ENCODE peak calls at places on chromosomes 13 and 19, in ten cellular contexts. One of them, this sample, is unnamed.

GRCh38 chr19:1860821-1861598 is 2.4 kb downstream of the KLF16 start:
- DNase-seq in CD4-positive, alpha-beta memory T cell: peak
- DNase-seq in HS-5: no peak
- DNase-seq in GM12865: no peak
- DNase-seq in germinal center: no peak
- DNase-seq in NCI-H1092 treated with DMSO at 0.1 percent for 48 hours: no peak
- DNase-seq in activated CD8-positive, alpha-beta T cell treated with anti-CD3 and anti-CD28 coated beads, Interleukin-2, amount 10 ng/mL, durations not matched to agents 7 days and 5 days: no peak
- DNase-seq in midbrain: no peak
- DNase-seq in stimulated activated CD4-positive, alpha-beta T cell treated with anti-CD3 and anti-CD28 coated beads, Interleukin-2, amount 100 ng/mL, for 48 hours: no peak
- DNase-seq in left ventricle myocardium inferior: no peak
- DNase-seq in this sample: peak

GRCh38 chr13:92390217-92390616 is 836.4 kb upstream of the GPC6 start:
- DNase-seq in CD4-positive, alpha-beta memory T cell: no peak
- DNase-seq in HS-5: no peak
- DNase-seq in GM12865: no peak
- DNase-seq in germinal center: no peak
- DNase-seq in NCI-H1092 treated with DMSO at 0.1 percent for 48 hours: peak
- DNase-seq in activated CD8-positive, alpha-beta T cell treated with anti-CD3 and anti-CD28 coated beads, Interleukin-2, amount 10 ng/mL, durations not matched to agents 7 days and 5 days: no peak
- DNase-seq in midbrain: no peak
- DNase-seq in stimulated activated CD4-positive, alpha-beta T cell treated with anti-CD3 and anti-CD28 coated beads, Interleukin-2, amount 100 ng/mL, for 48 hours: no peak
- DNase-seq in left ventricle myocardium inferior: no peak
- DNase-seq in this sample: peak

GRCh38 chr13:32267836-32268439 is 47.2 kb downstream of the ZAR1L start:
- DNase-seq in CD4-positive, alpha-beta memory T cell: peak
- DNase-seq in HS-5: no peak
- DNase-seq in GM12865: peak
- DNase-seq in germinal center: peak
- DNase-seq in NCI-H1092 treated with DMSO at 0.1 percent for 48 hours: no peak
- DNase-seq in activated CD8-positive, alpha-beta T cell treated with anti-CD3 and anti-CD28 coated beads, Interleukin-2, amount 10 ng/mL, durations not matched to agents 7 days and 5 days: peak
- DNase-seq in midbrain: no peak
- DNase-seq in stimulated activated CD4-positive, alpha-beta T cell treated with anti-CD3 and anti-CD28 coated beads, Interleukin-2, amount 100 ng/mL, for 48 hours: peak
- DNase-seq in left ventricle myocardium inferior: no peak
- DNase-seq in this sample: peak

GRCh38 chr13:49690990-49691886 is at the start of gene EBPL:
- DNase-seq in CD4-positive, alpha-beta memory T cell: peak
- DNase-seq in HS-5: no peak
- DNase-seq in GM12865: peak
- DNase-seq in germinal center: peak
- DNase-seq in NCI-H1092 treated with DMSO at 0.1 percent for 48 hours: peak
- DNase-seq in activated CD8-positive, alpha-beta T cell treated with anti-CD3 and anti-CD28 coated beads, Interleukin-2, amount 10 ng/mL, durations not matched to agents 7 days and 5 days: peak
- DNase-seq in midbrain: peak
- DNase-seq in stimulated activated CD4-positive, alpha-beta T cell treated with anti-CD3 and anti-CD28 coated beads, Interleukin-2, amount 100 ng/mL, for 48 hours: peak
- DNase-seq in left ventricle myocardium inferior: peak
- DNase-seq in this sample: peak

GRCh38 chr19:12969292-12969988 is at the start of gene DAND5:
- DNase-seq in CD4-positive, alpha-beta memory T cell: no peak
- DNase-seq in HS-5: no peak
- DNase-seq in GM12865: no peak
- DNase-seq in germinal center: no peak
- DNase-seq in NCI-H1092 treated with DMSO at 0.1 percent for 48 hours: peak
- DNase-seq in activated CD8-positive, alpha-beta T cell treated with anti-CD3 and anti-CD28 coated beads, Interleukin-2, amount 10 ng/mL, durations not matched to agents 7 days and 5 days: no peak
- DNase-seq in midbrain: peak
- DNase-seq in stimulated activated CD4-positive, alpha-beta T cell treated with anti-CD3 and anti-CD28 coated beads, Interleukin-2, amount 100 ng/mL, for 48 hours: no peak
- DNase-seq in left ventricle myocardium inferior: peak
- DNase-seq in this sample: peak

GRCh38 chr19:14410054-14410774 is 8.9 kb downstream of the DDX39A start:
- DNase-seq in CD4-positive, alpha-beta memory T cell: peak
- DNase-seq in HS-5: no peak
- DNase-seq in GM12865: peak
- DNase-seq in germinal center: no peak
- DNase-seq in NCI-H1092 treated with DMSO at 0.1 percent for 48 hours: no peak
- DNase-seq in activated CD8-positive, alpha-beta T cell treated with anti-CD3 and anti-CD28 coated beads, Interleukin-2, amount 10 ng/mL, durations not matched to agents 7 days and 5 days: peak
- DNase-seq in midbrain: no peak
- DNase-seq in stimulated activated CD4-positive, alpha-beta T cell treated with anti-CD3 and anti-CD28 coated beads, Interleukin-2, amount 100 ng/mL, for 48 hours: no peak
- DNase-seq in left ventricle myocardium inferior: no peak
- DNase-seq in this sample: no peak

GRCh38 chr13:95588721-95589120 is 36.2 kb downstream of the CLDN10 start:
- DNase-seq in CD4-positive, alpha-beta memory T cell: no peak
- DNase-seq in HS-5: no peak
- DNase-seq in GM12865: no peak
- DNase-seq in germinal center: no peak
- DNase-seq in NCI-H1092 treated with DMSO at 0.1 percent for 48 hours: no peak
- DNase-seq in activated CD8-positive, alpha-beta T cell treated with anti-CD3 and anti-CD28 coated beads, Interleukin-2, amount 10 ng/mL, durations not matched to agents 7 days and 5 days: no peak
- DNase-seq in midbrain: no peak
- DNase-seq in stimulated activated CD4-positive, alpha-beta T cell treated with anti-CD3 and anti-CD28 coated beads, Interleukin-2, amount 100 ng/mL, for 48 hours: no peak
- DNase-seq in left ventricle myocardium inferior: no peak
- DNase-seq in this sample: no peak

GRCh38 chr13:78712866-78713265 is 53.9 kb upstream of the OBI1 start:
- DNase-seq in CD4-positive, alpha-beta memory T cell: no peak
- DNase-seq in HS-5: no peak
- DNase-seq in GM12865: no peak
- DNase-seq in germinal center: no peak
- DNase-seq in NCI-H1092 treated with DMSO at 0.1 percent for 48 hours: no peak
- DNase-seq in activated CD8-positive, alpha-beta T cell treated with anti-CD3 and anti-CD28 coated beads, Interleukin-2, amount 10 ng/mL, durations not matched to agents 7 days and 5 days: no peak
- DNase-seq in midbrain: no peak
- DNase-seq in stimulated activated CD4-positive, alpha-beta T cell treated with anti-CD3 and anti-CD28 coated beads, Interleukin-2, amount 100 ng/mL, for 48 hours: no peak
- DNase-seq in left ventricle myocardium inferior: no peak
- DNase-seq in this sample: no peak

GRCh38 chr19:4375620-4376228 is 24.6 kb downstream of the SH3GL1 start:
- DNase-seq in CD4-positive, alpha-beta memory T cell: no peak
- DNase-seq in HS-5: no peak
- DNase-seq in GM12865: peak
- DNase-seq in germinal center: peak
- DNase-seq in NCI-H1092 treated with DMSO at 0.1 percent for 48 hours: no peak
- DNase-seq in activated CD8-positive, alpha-beta T cell treated with anti-CD3 and anti-CD28 coated beads, Interleukin-2, amount 10 ng/mL, durations not matched to agents 7 days and 5 days: no peak
- DNase-seq in midbrain: peak
- DNase-seq in stimulated activated CD4-positive, alpha-beta T cell treated with anti-CD3 and anti-CD28 coated beads, Interleukin-2, amount 100 ng/mL, for 48 hours: no peak
- DNase-seq in left ventricle myocardium inferior: no peak
- DNase-seq in this sample: no peak

GRCh38 chr13:27396252-27396846 is 28.1 kb upstream of the GTF3A start:
- DNase-seq in CD4-positive, alpha-beta memory T cell: no peak
- DNase-seq in HS-5: no peak
- DNase-seq in GM12865: no peak
- DNase-seq in germinal center: no peak
- DNase-seq in NCI-H1092 treated with DMSO at 0.1 percent for 48 hours: no peak
- DNase-seq in activated CD8-positive, alpha-beta T cell treated with anti-CD3 and anti-CD28 coated beads, Interleukin-2, amount 10 ng/mL, durations not matched to agents 7 days and 5 days: no peak
- DNase-seq in midbrain: no peak
- DNase-seq in stimulated activated CD4-positive, alpha-beta T cell treated with anti-CD3 and anti-CD28 coated beads, Interleukin-2, amount 100 ng/mL, for 48 hours: no peak
- DNase-seq in left ventricle myocardium inferior: no peak
- DNase-seq in this sample: no peak

GRCh38 chr19:17610384-17610783 is 54.9 kb downstream of the COLGALT1 start:
- DNase-seq in CD4-positive, alpha-beta memory T cell: no peak
- DNase-seq in HS-5: no peak
- DNase-seq in GM12865: peak
- DNase-seq in germinal center: peak
- DNase-seq in NCI-H1092 treated with DMSO at 0.1 percent for 48 hours: no peak
- DNase-seq in activated CD8-positive, alpha-beta T cell treated with anti-CD3 and anti-CD28 coated beads, Interleukin-2, amount 10 ng/mL, durations not matched to agents 7 days and 5 days: no peak
- DNase-seq in midbrain: peak
- DNase-seq in stimulated activated CD4-positive, alpha-beta T cell treated with anti-CD3 and anti-CD28 coated beads, Interleukin-2, amount 100 ng/mL, for 48 hours: no peak
- DNase-seq in left ventricle myocardium inferior: no peak
- DNase-seq in this sample: no peak

GRCh38 chr13:80655778-80656518 is 315.0 kb upstream of the SPRY2 start:
- DNase-seq in CD4-positive, alpha-beta memory T cell: no peak
- DNase-seq in HS-5: no peak
- DNase-seq in GM12865: no peak
- DNase-seq in germinal center: no peak
- DNase-seq in NCI-H1092 treated with DMSO at 0.1 percent for 48 hours: no peak
- DNase-seq in activated CD8-positive, alpha-beta T cell treated with anti-CD3 and anti-CD28 coated beads, Interleukin-2, amount 10 ng/mL, durations not matched to agents 7 days and 5 days: no peak
- DNase-seq in midbrain: no peak
- DNase-seq in stimulated activated CD4-positive, alpha-beta T cell treated with anti-CD3 and anti-CD28 coated beads, Interleukin-2, amount 100 ng/mL, for 48 hours: no peak
- DNase-seq in left ventricle myocardium inferior: no peak
- DNase-seq in this sample: peak

GRCh38 chr13:45194081-45194939 is 6.5 kb downstream of the KCTD4 start:
- DNase-seq in CD4-positive, alpha-beta memory T cell: no peak
- DNase-seq in HS-5: no peak
- DNase-seq in GM12865: no peak
- DNase-seq in germinal center: no peak
- DNase-seq in NCI-H1092 treated with DMSO at 0.1 percent for 48 hours: peak
- DNase-seq in activated CD8-positive, alpha-beta T cell treated with anti-CD3 and anti-CD28 coated beads, Interleukin-2, amount 10 ng/mL, durations not matched to agents 7 days and 5 days: no peak
- DNase-seq in midbrain: peak
- DNase-seq in stimulated activated CD4-positive, alpha-beta T cell treated with anti-CD3 and anti-CD28 coated beads, Interleukin-2, amount 100 ng/mL, for 48 hours: no peak
- DNase-seq in left ventricle myocardium inferior: peak
- DNase-seq in this sample: no peak

GRCh38 chr19:39448271-39448670 is 2.9 kb downstream of the SUPT5H start:
- DNase-seq in CD4-positive, alpha-beta memory T cell: peak
- DNase-seq in HS-5: no peak
- DNase-seq in GM12865: peak
- DNase-seq in germinal center: peak
- DNase-seq in NCI-H1092 treated with DMSO at 0.1 percent for 48 hours: no peak
- DNase-seq in activated CD8-positive, alpha-beta T cell treated with anti-CD3 and anti-CD28 coated beads, Interleukin-2, amount 10 ng/mL, durations not matched to agents 7 days and 5 days: no peak
- DNase-seq in midbrain: no peak
- DNase-seq in stimulated activated CD4-positive, alpha-beta T cell treated with anti-CD3 and anti-CD28 coated beads, Interleukin-2, amount 100 ng/mL, for 48 hours: no peak
- DNase-seq in left ventricle myocardium inferior: no peak
- DNase-seq in this sample: no peak

GRCh38 chr13:60758637-60759036 is 361.6 kb downstream of the TDRD3 start:
- DNase-seq in CD4-positive, alpha-beta memory T cell: no peak
- DNase-seq in HS-5: no peak
- DNase-seq in GM12865: no peak
- DNase-seq in germinal center: no peak
- DNase-seq in NCI-H1092 treated with DMSO at 0.1 percent for 48 hours: no peak
- DNase-seq in activated CD8-positive, alpha-beta T cell treated with anti-CD3 and anti-CD28 coated beads, Interleukin-2, amount 10 ng/mL, durations not matched to agents 7 days and 5 days: no peak
- DNase-seq in midbrain: no peak
- DNase-seq in stimulated activated CD4-positive, alpha-beta T cell treated with anti-CD3 and anti-CD28 coated beads, Interleukin-2, amount 100 ng/mL, for 48 hours: no peak
- DNase-seq in left ventricle myocardium inferior: no peak
- DNase-seq in this sample: no peak

This sample was measured in NCI-H82.